ENCODE peak calls at places on chromosome 15, in four cellular contexts. C is activated T-cell treated with anti-CD3 and anti-CD28 coated beads, Interleukin-2, amount 50 U/mL, for 72 hours; M is GM04504; D is stimulated activated CD8-positive, alpha-beta memory T cell treated with anti-CD3 and anti-CD28 coated beads, Interleukin-12 subunit alpha, Interleukin-12 subunit beta, amount 100 ng/mL, for 1 hour. Z is an unnamed sample.

GRCh38 chr15:90934256-90934948 is 683 bp upstream of the UNC45A start:
- DNase-seq in C (peak; percentile 90), M (no peak), D (peak; percentile 69), Z (peak; percentile 73)

GRCh38 chr15:27454281-27455060 is 483.5 kb downstream of the GABRG3 start:
- DNase-seq in D (no peak), M (peak; percentile 11), C (no peak), Z (peak; percentile 9)

GRCh38 chr15:35693286-35693685 is 147.3 kb upstream of the DPH6 start:
- DNase-seq in C (no peak), D (no peak), M (no peak), Z (no peak)

GRCh38 chr15:68414591-68414990 is 17.4 kb downstream of the ITGA11 start:
- DNase-seq in D (no peak), M (no peak), C (no peak), Z (no peak)

GRCh38 chr15:43441316-43441715 is 51.6 kb downstream of the TP53BP1 start:
- DNase-seq in D (no peak), M (peak; percentile 24), C (peak; percentile 6), Z (peak; percentile 38)

GRCh38 chr15:72827216-72827615 is 43.7 kb upstream of the ADPGK start:
- DNase-seq in D (no peak), M (no peak), C (no peak), Z (no peak)

GRCh38 chr15:98881526-98882517 is 125.8 kb downstream of the PGPEP1L start:
- DNase-seq in C (no peak), M (no peak), D (no peak), Z (no peak)

GRCh38 chr15:78050851-78051250 is 26.7 kb downstream of the TBC1D2B start:
- DNase-seq in C (no peak), D (no peak), M (no peak), Z (no peak)

GRCh38 chr15:33104276-33104675 is 90.2 kb downstream of the FMN1 start:
- DNase-seq in D (no peak), M (peak; percentile 56), C (peak; percentile 25), Z (peak; percentile 37)

GRCh38 chr15:51726302-51727073 is 11.0 kb downstream of the LYSMD2 start:
- DNase-seq in D (no peak), M (peak; percentile 76), C (peak; percentile 41), Z (peak; percentile 88)

GRCh38 chr15:44159492-44159891 is 35.6 kb downstream of the FRMD5 start:
- DNase-seq in M (no peak), C (no peak), D (no peak), Z (peak; percentile 94)

GRCh38 chr15:80777137-80777536 is 2.0 kb upstream of the CEMIP start:
- DNase-seq in D (no peak), C (no peak), M (peak; percentile 84), Z (peak; percentile 19)

GRCh38 chr15:67033521-67033920 is 31.9 kb upstream of the SMAD3 start:
- DNase-seq in C (peak; percentile 29), M (no peak), D (no peak), Z (no peak)

GRCh38 chr15:40028853-40029252 is 10.1 kb downstream of the SRP14 start:
- DNase-seq in C (no peak), D (no peak), M (no peak), Z (no peak)

GRCh38 chr15:68389936-68390790 is 41.8 kb downstream of the ITGA11 start:
- DNase-seq in D (no peak), M (no peak), C (peak; percentile 12), Z (peak; percentile 41)

GRCh38 chr15:61994216-61994615 is 66.0 kb downstream of the VPS13C start:
- DNase-seq in M (peak; percentile 25), D (no peak), C (no peak), Z (peak; percentile 17)